ENCODE peak calls at places on chromosomes 16 and 17, in four cellular contexts. G, Q, E and P are unnamed samples.

GRCh38 chr17:70987867-70988340 is 818.6 kb downstream of the KCNJ2 start:
- DNase-seq in G (no peak), Q (no peak), E (no peak), P (no peak)

GRCh38 chr17:61425682-61426481 is 26.2 kb downstream of the TBX2 start:
- DNase-seq in G (no peak), Q (no peak), E (no peak), P (no peak)

GRCh38 chr17:82273327-82274133 is at the start of gene CSNK1D:
- DNase-seq in G (peak), Q (peak), E (peak), P (no peak)

GRCh38 chr16:5466551-5466950 is 369.0 kb upstream of the EEF2KMT start:
- DNase-seq in G (no peak), Q (no peak), E (no peak), P (no peak)

GRCh38 chr17:9115446-9116265 is 94.3 kb downstream of the NTN1 start:
- DNase-seq in G (peak), Q (peak), E (no peak), P (no peak)

GRCh38 chr17:80833952-80834895 is 157.4 kb upstream of the CHMP6 start:
- DNase-seq in G (no peak), Q (no peak), E (peak), P (no peak)

GRCh38 chr17:48153711-48154642 is 46.4 kb downstream of the SNX11 start:
- DNase-seq in G (no peak), Q (no peak), E (no peak), P (no peak)

GRCh38 chr17:48047113-48047740 is 932 bp upstream of the NFE2L1 start:
- DNase-seq in G (no peak), Q (no peak), E (no peak), P (no peak)

GRCh38 chr17:4898927-4899326 is 409 bp upstream of the C17orf107 start:
- DNase-seq in G (no peak), Q (no peak), E (no peak), P (no peak)

GRCh38 chr17:39769974-39770587 is 32.3 kb downstream of the GRB7 start:
- DNase-seq in G (peak), Q (peak), E (no peak), P (no peak)

GRCh38 chr17:72603346-72604242 is 482.8 kb downstream of the SOX9 start:
- DNase-seq in G (no peak), Q (no peak), E (no peak), P (peak)

GRCh38 chr16:74448990-74449389 is 27.7 kb upstream of the CLEC18B start:
- DNase-seq in G (no peak), Q (no peak), E (peak), P (peak)

GRCh38 chr16:67883872-67884261 is 818 bp upstream of the NRN1L start:
- DNase-seq in G (peak), Q (peak), E (peak), P (no peak)

GRCh38 chr17:67646472-67646871 is 71.3 kb upstream of the NOL11 start:
- DNase-seq in G (no peak), Q (no peak), E (no peak), P (no peak)

GRCh38 chr16:89435051-89435450 is 55.3 kb downstream of the ANKRD11 start:
- DNase-seq in G (no peak), Q (no peak), E (no peak), P (no peak)

GRCh38 chr17:16361874-16362273 is 8.6 kb upstream of the CENPV start:
- DNase-seq in G (no peak), Q (no peak), E (no peak), P (no peak)

GRCh38 chr17:47703191-47703591 is 9.2 kb downstream of the TBKBP1 start:
- DNase-seq in G (peak), Q (peak), E (no peak), P (no peak)

GRCh38 chr17:50630524-50631194 is 4.0 kb upstream of the ABCC3 start:
- DNase-seq in G (peak), Q (peak), E (no peak), P (no peak)

GRCh38 chr17:12348476-12348875 is 317.2 kb upstream of the MYOCD start:
- DNase-seq in G (no peak), Q (no peak), E (no peak), P (no peak)

GRCh38 chr17:12853921-12854320 is 64.6 kb downstream of the ARHGAP44 start:
- DNase-seq in G (no peak), Q (no peak), E (no peak), P (no peak)

GRCh38 chr17:73249700-73250099 is 12.0 kb downstream of the CPSF4L start:
- DNase-seq in G (no peak), Q (no peak), E (no peak), P (no peak)

GRCh38 chr17:76924345-76925332 is 56.4 kb downstream of the MGAT5B start:
- DNase-seq in G (no peak), Q (no peak), E (no peak), P (no peak)

GRCh38 chr17:44965491-44966234 is 2.4 kb downstream of the C1QL1 start:
- DNase-seq in G (no peak), Q (no peak), E (no peak), P (no peak)

GRCh38 chr16:30351586-30352419 is 3.3 kb downstream of the CD2BP2 start:
- DNase-seq in G (no peak), Q (no peak), E (peak), P (peak)

GRCh38 chr17:76034433-76035185 is 7.5 kb upstream of the EVPL start:
- DNase-seq in G (no peak), Q (no peak), E (no peak), P (no peak)

GRCh38 chr17:1997587-1998425 is 27.3 kb downstream of the RTN4RL1 start:
- DNase-seq in G (no peak), Q (no peak), E (no peak), P (no peak)

GRCh38 chr17:7060165-7060890 is 16.4 kb upstream of the SLC16A11 start:
- DNase-seq in G (no peak), Q (no peak), E (no peak), P (no peak)

GRCh38 chr17:65143899-65144590 is 6.9 kb downstream of the RGS9 start:
- DNase-seq in G (no peak), Q (no peak), E (no peak), P (no peak)